ENCODE peak calls at places on chromosomes 11 and 22, in six cellular contexts. S is IMR-90, F is tibial artery, L is left ventricle myocardium inferior, U is adipocyte, E is PC-9. D is an unnamed sample.
A peak's percentile ranks its signal among the peaks of the same experiment; 100 is the strongest.

GRCh38 chr11:45798793-45799441 is 6.0 kb upstream of the SLC35C1 start:
- DNase-seq in F (no peak), E (no peak), S (peak; percentile 60), L (no peak), U (no peak), D (no peak)

GRCh38 chr22:19735665-19736510 is 12.5 kb downstream of the GP1BB start:
- DNase-seq in S (no peak), E (no peak), U (no peak), L (no peak), F (no peak), D (no peak)

GRCh38 chr11:96126917-96127595 is 203.1 kb upstream of the MTMR2 start:
- DNase-seq in U (no peak), F (no peak), L (no peak), S (no peak), E (peak; percentile 23), D (no peak)

GRCh38 chr11:44575962-44576361 is 10.5 kb downstream of the CD82 start:
- DNase-seq in S (no peak), F (no peak), E (no peak), L (no peak), U (no peak), D (no peak)

GRCh38 chr11:62974848-62975522 is 9.8 kb downstream of the SLC22A6 start:
- DNase-seq in S (no peak), F (no peak), L (peak; percentile 56), U (no peak), E (no peak), D (peak; percentile 38)

GRCh38 chr11:131796089-131796488 is 425.7 kb downstream of the NTM start:
- DNase-seq in E (no peak), S (no peak), U (no peak), F (no peak), L (no peak), D (no peak)

GRCh38 chr22:20060700-20061480 is 19.2 kb upstream of the DGCR8 start:
- DNase-seq in S (no peak), U (no peak), E (no peak), F (no peak), L (no peak), D (no peak)

GRCh38 chr22:19337137-19337536 is 45.6 kb upstream of the CLTCL1 start:
- DNase-seq in E (no peak), U (no peak), S (no peak), L (no peak), F (no peak), D (peak; percentile 5)

GRCh38 chr11:10275714-10276113 is 18.3 kb downstream of the SBF2 start:
- DNase-seq in E (no peak), L (no peak), S (no peak), F (no peak), U (peak; percentile 66), D (no peak)

GRCh38 chr11:118872403-118872821 is 11.3 kb upstream of the CXCR5 start:
- DNase-seq in E (peak; percentile 26), L (no peak), U (no peak), F (no peak), S (no peak), D (no peak)

GRCh38 chr22:22111267-22111751 is 128.7 kb upstream of the TOP3B start:
- DNase-seq in L (no peak), S (peak; percentile 95), U (peak; percentile 31), F (no peak), E (no peak), D (peak; percentile 47)

GRCh38 chr22:29225422-29226090 is 19.9 kb downstream of the EMID1 start:
- DNase-seq in S (peak; percentile 42), L (peak; percentile 64), U (peak; percentile 45), E (no peak), F (peak; percentile 65), D (no peak)

GRCh38 chr11:76313913-76314740 is 66.8 kb downstream of the THAP12 start:
- DNase-seq in E (no peak), U (no peak), F (no peak), S (no peak), L (no peak), D (no peak)

GRCh38 chr11:100562102-100562501 is 125.0 kb upstream of the ARHGAP42 start:
- DNase-seq in F (no peak), S (peak; percentile 86), L (no peak), U (peak; percentile 43), E (peak; percentile 86), D (no peak)

GRCh38 chr11:29119116-29119515 is 897.7 kb downstream of the KCNA4 start:
- DNase-seq in E (no peak), S (peak; percentile 72), F (no peak), U (peak; percentile 50), L (no peak), D (no peak)

GRCh38 chr22:20471126-20471833 is 24.3 kb downstream of the KLHL22 start:
- DNase-seq in E (no peak), S (no peak), F (no peak), L (no peak), U (no peak), D (no peak)

GRCh38 chr11:129695543-129696308 is 119.9 kb upstream of the TMEM45B start:
- DNase-seq in E (peak; percentile 46), U (peak; percentile 34), L (peak; percentile 26), F (no peak), S (peak; percentile 13), D (peak; percentile 36)

GRCh38 chr22:24466831-24467249 is 28.3 kb upstream of the UPB1 start:
- DNase-seq in S (peak; percentile 74), L (peak; percentile 36), U (peak; percentile 69), E (peak; percentile 63), F (peak; percentile 30), D (no peak)

GRCh38 chr11:81869337-81870065 is 864.2 kb downstream of the FAM181B start:
- DNase-seq in U (no peak), E (no peak), L (no peak), S (no peak), F (no peak), D (peak; percentile 96)

GRCh38 chr11:134623711-134624110 is 211.7 kb upstream of the B3GAT1 start:
- DNase-seq in S (no peak), F (no peak), U (no peak), E (no peak), L (no peak), D (no peak)

GRCh38 chr11:67351275-67352005 is 1.9 kb downstream of the POLD4 start:
- DNase-seq in F (peak; percentile 41), S (peak; percentile 80), L (peak; percentile 55), U (peak; percentile 89), E (peak; percentile 81), D (peak; percentile 84)

GRCh38 chr11:898540-899190 is 11.9 kb downstream of the CHID1 start:
- DNase-seq in S (no peak), U (no peak), F (no peak), E (no peak), L (no peak), D (no peak)

GRCh38 chr22:20206709-20207215 is 55.9 kb upstream of the CCDC188 start:
- DNase-seq in L (no peak), F (no peak), U (no peak), E (peak; percentile 57), S (peak; percentile 22), D (peak; percentile 4)

GRCh38 chr11:76253416-76253815 is 47.1 kb upstream of the WNT11 start:
- DNase-seq in F (no peak), U (no peak), L (no peak), E (no peak), S (no peak), D (no peak)

GRCh38 chr22:41231369-41231768 is 9.4 kb downstream of the CHADL start:
- DNase-seq in S (no peak), L (no peak), F (no peak), E (no peak), U (no peak), D (no peak)
- H3K9me3 ChIP-seq in S (no peaks in the 10 kb centered on the region), L (no peaks in the 10 kb centered on the region), F (no peaks in the 10 kb centered on the region), E (no peaks in the 10 kb centered on the region), U (no peaks in the 10 kb centered on the region), D (no peaks in the 10 kb centered on the region)

GRCh38 chr22:48254311-48254873 is 1491.9 kb downstream of the TBC1D22A start:
- DNase-seq in F (no peak), L (no peak), E (no peak), U (no peak), S (no peak), D (no peak)

GRCh38 chr22:48251629-48252028 is 1489.2 kb downstream of the TBC1D22A start:
- DNase-seq in E (no peak), L (no peak), S (no peak), U (no peak), F (no peak), D (no peak)

GRCh38 chr22:48253573-48253972 is 1491.1 kb downstream of the TBC1D22A start:
- DNase-seq in L (no peak), U (no peak), F (no peak), E (no peak), S (no peak), D (no peak)

GRCh38 chr22:48250937-48251530 is 1488.6 kb downstream of the TBC1D22A start:
- DNase-seq in S (no peak), U (no peak), E (no peak), L (no peak), F (no peak), D (no peak)

DNA sequence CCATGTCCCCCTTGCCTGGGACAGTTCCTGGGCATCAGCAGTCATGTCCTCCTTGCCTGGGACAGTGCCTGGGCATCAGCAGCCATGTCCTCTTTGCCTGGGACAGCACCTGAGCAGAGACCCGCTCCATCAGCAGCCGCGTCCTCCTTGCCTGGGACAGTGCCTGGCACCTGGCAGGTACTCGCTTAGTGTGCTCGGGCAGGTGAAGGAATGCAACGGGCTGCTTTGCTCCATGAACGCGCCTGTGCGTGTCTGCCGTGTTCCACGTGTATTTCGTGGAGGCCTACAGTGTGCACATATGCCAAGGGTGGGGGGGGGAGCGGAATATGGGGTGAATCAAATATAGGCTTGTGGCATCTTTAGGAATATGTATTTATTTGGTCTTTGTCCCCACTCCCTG is 1490.7 kb downstream of the TBC1D22A start:
- DNase-seq in S (no peak), F (no peak), L (no peak), E (no peak), U (no peak), D (no peak)
- H3K9me3 ChIP-seq in S (peaks cover 51% of the 10 kb centered on the region), F (no peaks in the 10 kb centered on the region), L (no peaks in the 10 kb centered on the region), E (no peaks in the 10 kb centered on the region), U (no peaks in the 10 kb centered on the region), D (no peaks in the 10 kb centered on the region)

DNA sequence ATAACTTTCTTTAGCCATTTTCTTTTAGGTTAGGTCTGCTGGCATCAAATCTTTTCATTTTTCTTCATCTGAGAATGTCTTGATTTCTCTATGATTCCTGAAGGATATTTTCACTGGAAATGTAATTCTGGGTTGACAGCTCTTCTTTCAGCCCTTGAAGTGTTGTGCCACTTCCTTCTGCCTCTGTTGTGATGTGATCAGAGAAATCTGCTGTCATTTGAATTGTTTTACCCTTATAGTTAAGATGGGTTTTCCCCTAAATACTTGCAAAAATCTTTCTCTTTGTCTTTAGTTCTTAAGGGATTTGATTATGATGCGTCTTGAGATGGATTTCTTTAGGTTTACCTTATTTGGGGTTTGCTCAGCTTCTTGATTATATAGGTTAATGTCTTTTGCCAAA is 23.0 kb downstream of the USP47 start:
- DNase-seq in S (no peak), L (no peak), F (no peak), E (no peak), U (no peak), D (no peak)
- H3K9me3 ChIP-seq in S (peaks cover 3% of the 10 kb centered on the region), L (peaks cover 22% of the 10 kb centered on the region), F (peaks cover 7% of the 10 kb centered on the region), E (no peaks in the 10 kb centered on the region), U (peaks cover 17% of the 10 kb centered on the region), D (peaks cover 20% of the 10 kb centered on the region)

DNA sequence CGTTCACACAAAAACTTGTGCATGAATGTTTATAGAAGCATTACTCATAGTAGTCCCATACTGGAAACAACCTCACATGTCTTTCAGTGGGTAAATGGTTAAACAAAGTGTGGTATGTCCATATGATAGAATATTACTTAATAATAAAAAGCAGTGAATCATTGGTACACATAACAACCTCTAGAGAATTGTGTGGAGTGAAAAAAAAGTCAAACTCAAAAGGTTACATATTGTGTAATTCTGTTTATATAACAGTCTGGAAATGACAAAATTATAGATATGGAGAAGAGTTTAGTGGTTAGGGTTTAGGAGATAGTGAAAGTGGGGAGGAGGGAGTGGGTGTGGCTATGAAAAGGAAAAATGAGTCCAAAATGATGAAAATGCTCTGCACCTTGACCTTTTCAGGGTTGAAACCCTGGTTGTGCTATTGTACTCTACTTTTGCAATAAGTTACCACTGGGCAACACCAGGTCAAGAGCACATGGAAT is 243.4 kb upstream of the DDI1 start:
- DNase-seq in E (no peak), F (peak; percentile 39), U (no peak), L (no peak), S (peak; percentile 65), D (no peak)
- H3K9me3 ChIP-seq in E (peaks cover 4% of the 10 kb centered on the region), F (no peaks in the 10 kb centered on the region), U (peaks cover 14% of the 10 kb centered on the region), L (peaks cover 25% of the 10 kb centered on the region), S (peaks cover 2% of the 10 kb centered on the region), D (peaks cover 5% of the 10 kb centered on the region)